ENCODE peak calls at places on chromosomes 4 and X, in seven cellular contexts. Z is IMR-90, Y is neural progenitor cell, N is adipocyte, B is neuronal stem cell, V is H1, R is astrocyte. F is an unnamed sample.

GRCh38 chr4:185470503-185471195 is 884 bp downstream of the CCDC110 start:
- DNase-seq in Z (peak; percentile 12), Y (peak; percentile 37), N (peak; percentile 60), B (peak; percentile 15), V (peak; percentile 71), R (no peak), F (no peak)

GRCh38 chr4:139735381-139736256 is 70.0 kb downstream of the MGST2 start:
- DNase-seq in Z (no peak), Y (peak; percentile 78), N (no peak), B (peak; percentile 59), V (peak; percentile 66), R (peak; percentile 8), F (no peak)

GRCh38 chr4:171813195-171813955 is at the start of gene GALNTL6:
- DNase-seq in Z (no peak), Y (peak; percentile 55), N (peak; percentile 73), B (peak; percentile 31), V (peak; percentile 69), R (peak; percentile 3), F (no peak)

GRCh38 chrX:55867254-55867653 is 149.7 kb downstream of the RRAGB start:
- DNase-seq in Z (peak; percentile 2), Y (no peak), N (peak; percentile 0), B (no peak), V (no peak), R (peak; percentile 1), F (no peak)

GRCh38 chr4:139978692-139979091 is 175.3 kb downstream of the MAML3 start:
- DNase-seq in Z (no peak), Y (no peak), N (no peak), B (no peak), V (no peak), R (no peak), F (no peak)

GRCh38 chr4:99207069-99207743 is 11.8 kb downstream of the ADH6 start:
- DNase-seq in Z (no peak), Y (no peak), N (no peak), B (no peak), V (no peak), R (no peak), F (no peak)

GRCh38 chr4:913280-913618 is 18.9 kb downstream of the GAK start:
- DNase-seq in Z (no peak), Y (no peak), N (no peak), B (no peak), V (no peak), R (no peak), F (no peak)

GRCh38 chr4:156374069-156374468 is 420.4 kb upstream of the CTSO start:
- DNase-seq in Z (no peak), Y (peak; percentile 75), N (no peak), B (peak; percentile 62), V (no peak), R (no peak), F (no peak)

GRCh38 chr4:19266566-19266965 is 985.1 kb upstream of the SLIT2 start:
- DNase-seq in Z (no peak), Y (peak; percentile 33), N (peak; percentile 13), B (peak; percentile 15), V (no peak), R (no peak), F (no peak)

GRCh38 chrX:2490634-2491033 is 10.1 kb downstream of the DHRSX start:
- DNase-seq in Z (no peak), Y (no peak), N (no peak), B (no peak), V (no peak), R (no peak), F (no peak)

GRCh38 chr4:8163026-8163425 is 4.4 kb upstream of the ABLIM2 start:
- DNase-seq in Z (no peak), Y (no peak), N (no peak), B (no peak), V (no peak), R (no peak), F (no peak)

GRCh38 chrX:32804034-32804433 is 407.3 kb downstream of the DMD start:
- DNase-seq in Z (no peak), Y (no peak), N (no peak), B (no peak), V (no peak), R (no peak), F (no peak)

GRCh38 chr4:126071346-126072333 is 756.9 kb downstream of the FAT4 start:
- DNase-seq in Z (peak; percentile 78), Y (no peak), N (peak; percentile 89), B (no peak), V (no peak), R (peak; percentile 88), F (no peak)

GRCh38 chr4:158259955-158260575 is 49.8 kb downstream of the TMEM144 start:
- DNase-seq in Z (peak; percentile 42), Y (peak; percentile 40), N (peak; percentile 83), B (peak; percentile 9), V (no peak), R (peak; percentile 4), F (peak; percentile 35)

GRCh38 chrX:1244164-1245076 is 24.2 kb upstream of the CSF2RA start:
- DNase-seq in Z (no peak), Y (peak; percentile 87), N (no peak), B (peak; percentile 38), V (peak; percentile 80), R (no peak), F (no peak)
- H3K9ac ChIP-seq in Z (no peak overlapping the region), Y (no peak overlapping the region), N (no peak overlapping the region), B (no peak overlapping the region), V (no peak overlapping the region), R (no peak overlapping the region), F (no peak overlapping the region)

GRCh38 chr4:72375050-72375736 is 193.8 kb downstream of the ADAMTS3 start:
- DNase-seq in Z (peak; percentile 69), Y (no peak), N (peak; percentile 70), B (no peak), V (no peak), R (peak; percentile 87), F (no peak)
- H3K9ac ChIP-seq in Z (no peak overlapping the region), Y (no peak overlapping the region), N (no peak overlapping the region), B (no peak overlapping the region), V (no peak overlapping the region), R (no peak overlapping the region), F (no peak overlapping the region)

DNA sequence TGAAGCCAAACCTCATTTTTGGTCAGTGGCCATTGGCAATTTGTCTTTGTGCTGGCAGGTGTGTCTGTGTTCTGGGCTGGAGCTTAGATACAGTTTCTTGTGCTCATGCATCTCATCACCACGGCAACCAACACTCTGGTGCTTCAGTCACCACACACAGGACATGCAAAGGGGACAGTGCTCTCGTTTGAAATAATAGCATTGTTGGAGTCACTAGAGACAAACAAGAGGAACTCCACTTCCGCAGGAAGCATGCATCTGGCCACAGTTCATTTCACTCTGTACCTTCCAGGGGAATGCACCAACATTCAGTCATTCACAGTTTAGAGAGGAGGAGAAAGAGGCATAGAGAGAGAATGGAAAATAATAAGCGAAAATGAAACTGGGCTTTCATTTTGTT is 267.4 kb downstream of the ANK2 start:
- DNase-seq in Z (no peak), Y (peak; percentile 14), N (no peak), B (no peak), V (no peak), R (peak; percentile 20), F (no peak)
- H3K9ac ChIP-seq in Z (no peak overlapping the region), Y (no peak overlapping the region), N (peak overlapping the region; percentile 56), B (no peak overlapping the region), V (no peak overlapping the region), R (no peak overlapping the region), F (no peak overlapping the region)

GRCh38 chr4:10526431-10527222 is 69.4 kb upstream of the ZNF518B start:
- DNase-seq in Z (no peak), Y (no peak), N (no peak), B (no peak), V (no peak), R (no peak), F (no peak)

GRCh38 chr4:10529891-10530786 is 72.9 kb upstream of the ZNF518B start:
- DNase-seq in Z (no peak), Y (no peak), N (no peak), B (no peak), V (no peak), R (peak; percentile 6), F (no peak)

GRCh38 chr4:10524196-10524833 is 67.1 kb upstream of the ZNF518B start:
- DNase-seq in Z (no peak), Y (no peak), N (no peak), B (no peak), V (no peak), R (no peak), F (no peak)

GRCh38 chr4:10529256-10529890 is 72.1 kb upstream of the ZNF518B start:
- DNase-seq in Z (no peak), Y (no peak), N (peak; percentile 2), B (no peak), V (no peak), R (no peak), F (no peak)

DNA sequence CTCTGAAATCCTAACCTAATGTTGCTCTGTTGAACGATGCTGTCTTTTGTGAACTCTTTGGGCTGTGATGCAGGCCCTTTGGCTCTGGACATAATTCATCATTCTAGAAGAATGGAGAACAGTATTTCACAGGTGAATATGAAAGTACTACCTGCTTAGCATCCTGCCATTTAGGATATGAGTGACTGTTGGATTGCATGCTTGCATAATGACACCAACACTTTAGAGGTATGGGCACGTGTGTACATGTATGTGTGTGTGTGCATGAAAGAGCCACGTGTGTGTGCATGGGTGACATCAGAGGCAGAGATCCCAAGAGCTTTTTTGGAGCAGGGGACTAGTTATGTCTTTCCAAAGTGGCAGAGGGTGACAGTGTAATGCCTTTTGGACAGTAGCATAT is 70.2 kb upstream of the ZNF518B start:
- DNase-seq in Z (no peak), Y (no peak), N (no peak), B (no peak), V (no peak), R (no peak), F (no peak)
- H3K9ac ChIP-seq in Z (no peak overlapping the region), Y (no peak overlapping the region), N (no peak overlapping the region), B (no peak overlapping the region), V (no peak overlapping the region), R (no peak overlapping the region), F (no peak overlapping the region)

GRCh38 chr4:23920716-23921446 is 31.0 kb upstream of the PPARGC1A start:
- DNase-seq in Z (no peak), Y (no peak), N (no peak), B (no peak), V (no peak), R (no peak), F (no peak)

GRCh38 chr4:23921993-23922392 is 32.1 kb upstream of the PPARGC1A start:
- DNase-seq in Z (no peak), Y (no peak), N (no peak), B (no peak), V (no peak), R (no peak), F (no peak)

GRCh38 chr4:23922535-23923115 is 32.8 kb upstream of the PPARGC1A start:
- DNase-seq in Z (no peak), Y (peak; percentile 31), N (no peak), B (no peak), V (no peak), R (peak; percentile 36), F (no peak)

GRCh38 chr4:23920296-23920695 is 30.4 kb upstream of the PPARGC1A start:
- DNase-seq in Z (no peak), Y (no peak), N (no peak), B (no peak), V (no peak), R (peak; percentile 66), F (no peak)

DNA sequence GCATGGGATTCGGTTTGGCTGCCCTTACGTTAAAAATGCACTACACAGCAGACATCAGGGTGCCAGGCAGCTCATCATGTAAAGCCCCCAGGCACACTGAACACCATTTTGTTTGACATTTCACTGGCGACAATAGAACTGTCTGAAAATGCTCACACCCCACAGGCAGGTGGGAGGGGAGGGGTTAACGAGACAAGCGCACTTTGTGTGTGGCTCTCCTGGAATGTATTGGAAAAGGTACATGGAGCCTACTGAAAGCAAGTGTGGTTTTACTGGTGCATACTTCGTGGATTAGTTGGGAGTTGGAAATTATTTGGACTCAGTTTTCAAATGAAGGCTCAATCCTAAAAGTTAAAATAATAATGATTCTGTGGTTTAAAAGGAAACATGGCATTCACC is 31.6 kb upstream of the PPARGC1A start:
- DNase-seq in Z (no peak), Y (peak; percentile 39), N (no peak), B (no peak), V (no peak), R (peak; percentile 79), F (no peak)
- H3K9ac ChIP-seq in Z (no peak overlapping the region), Y (no peak overlapping the region), N (no peak overlapping the region), B (no peak overlapping the region), V (no peak overlapping the region), R (no peak overlapping the region), F (no peak overlapping the region)

F was measured in SK-N-MC.